ENCODE peak calls at places on chromosomes 1 and 21, in nine cellular contexts. S is adrenal gland, U is coronary artery, R is prostate gland, J is sigmoid colon, X is OCI-LY7, P is ovary, H is fibroblast of lung, D is heart left ventricle. O is an unnamed sample.

GRCh38 chr1:64691631-64692030 is 53.2 kb upstream of the RAVER2 start:
- DNase-seq in R (no peak), S (no peak), J (no peak), H (peak; percentile 20), P (no peak), U (no peak), X (no peak), D (no peak), O (no peak)

GRCh38 chr21:43825936-43826622 is 36.7 kb downstream of the RRP1 start:
- DNase-seq in S (no peak), U (no peak), R (peak; percentile 41), P (no peak), D (peak; percentile 52), J (peak; percentile 60), H (no peak), X (no peak), O (no peak)

GRCh38 chr1:245183429-245183828 is 28.6 kb downstream of the KIF26B start:
- DNase-seq in R (no peak), J (no peak), H (peak; percentile 6), P (no peak), X (no peak), U (no peak), D (no peak), S (no peak), O (no peak)

GRCh38 chr1:95384570-95384969 is 150.6 kb downstream of the RWDD3 start:
- DNase-seq in P (no peak), S (no peak), H (peak; percentile 3), J (no peak), D (no peak), R (no peak), X (peak; percentile 42), U (no peak), O (no peak)

GRCh38 chr1:27475707-27476106 is 14.3 kb downstream of the WASF2 start:
- DNase-seq in U (no peak), J (peak; percentile 24), D (no peak), P (no peak), X (no peak), H (no peak), R (no peak), S (no peak), O (no peak)

GRCh38 chr1:177517556-177517955 is 346.8 kb downstream of the BRINP2 start:
- DNase-seq in J (no peak), U (no peak), R (no peak), D (no peak), S (no peak), X (no peak), P (no peak), H (peak; percentile 2), O (no peak)

GRCh38 chr1:26049531-26050254 is 3.8 kb upstream of the SLC30A2 start:
- DNase-seq in U (no peak), X (no peak), P (no peak), S (peak; percentile 43), H (no peak), D (no peak), R (no peak), J (no peak), O (no peak)

GRCh38 chr21:41425954-41426655 is at the start of gene MX1:
- DNase-seq in R (peak; percentile 70), U (no peak), J (peak; percentile 84), S (peak; percentile 72), X (peak; percentile 78), H (peak; percentile 47), D (peak; percentile 89), P (peak; percentile 82), O (no peak)

GRCh38 chr1:97603776-97604175 is 317.1 kb downstream of the DPYD start:
- DNase-seq in S (no peak), J (no peak), H (peak; percentile 58), D (no peak), R (no peak), X (no peak), U (no peak), P (no peak), O (peak; percentile 11)

GRCh38 chr1:109547412-109548320 is 749 bp upstream of the GNAI3 start:
- DNase-seq in J (peak; percentile 72), X (peak; percentile 39), R (peak; percentile 29), P (no peak), H (peak; percentile 31), U (no peak), D (no peak), S (peak; percentile 49), O (no peak)

GRCh38 chr1:110155878-110156522 is 5.7 kb downstream of the SLC6A17 start:
- DNase-seq in P (peak; percentile 74), X (peak; percentile 19), H (peak; percentile 56), U (no peak), S (peak; percentile 77), R (peak; percentile 40), J (no peak), D (peak; percentile 81), O (peak; percentile 26)

GRCh38 chr1:33314371-33314893 is 6.5 kb downstream of the A3GALT2 start:
- DNase-seq in D (no peak), H (no peak), S (no peak), P (peak; percentile 13), X (no peak), R (no peak), U (no peak), J (no peak), O (no peak)

GRCh38 chr1:22919341-22920025 is 53.2 kb downstream of the LACTBL1 start:
- DNase-seq in D (no peak), H (no peak), P (no peak), R (no peak), J (no peak), S (no peak), X (no peak), U (no peak), O (no peak)

GRCh38 chr1:22918644-22919043 is 54.0 kb downstream of the LACTBL1 start:
- DNase-seq in P (no peak), X (no peak), R (no peak), H (no peak), D (no peak), U (no peak), J (no peak), S (no peak), O (no peak)

GRCh38 chr1:22921452-22922126 is 51.1 kb downstream of the LACTBL1 start:
- DNase-seq in J (no peak), S (no peak), D (no peak), X (no peak), H (no peak), P (no peak), R (no peak), U (no peak), O (no peak)

GRCh38 chr1:22920734-22921451 is 51.8 kb downstream of the LACTBL1 start:
- DNase-seq in S (no peak), U (no peak), D (no peak), X (no peak), J (no peak), H (no peak), R (no peak), P (no peak), O (no peak)

GRCh38 chr1:22920026-22920733 is 52.5 kb downstream of the LACTBL1 start:
- DNase-seq in H (no peak), S (no peak), J (no peak), D (no peak), P (no peak), R (no peak), X (no peak), U (no peak), O (no peak)
- H3K4me3 ChIP-seq in H (no peak overlapping the region), S (no peak overlapping the region), J (no peak overlapping the region), D (no peak overlapping the region), P (no peak overlapping the region), R (no peak overlapping the region), X (no peak overlapping the region), U (no peak overlapping the region), O (no peak overlapping the region)

DNA sequence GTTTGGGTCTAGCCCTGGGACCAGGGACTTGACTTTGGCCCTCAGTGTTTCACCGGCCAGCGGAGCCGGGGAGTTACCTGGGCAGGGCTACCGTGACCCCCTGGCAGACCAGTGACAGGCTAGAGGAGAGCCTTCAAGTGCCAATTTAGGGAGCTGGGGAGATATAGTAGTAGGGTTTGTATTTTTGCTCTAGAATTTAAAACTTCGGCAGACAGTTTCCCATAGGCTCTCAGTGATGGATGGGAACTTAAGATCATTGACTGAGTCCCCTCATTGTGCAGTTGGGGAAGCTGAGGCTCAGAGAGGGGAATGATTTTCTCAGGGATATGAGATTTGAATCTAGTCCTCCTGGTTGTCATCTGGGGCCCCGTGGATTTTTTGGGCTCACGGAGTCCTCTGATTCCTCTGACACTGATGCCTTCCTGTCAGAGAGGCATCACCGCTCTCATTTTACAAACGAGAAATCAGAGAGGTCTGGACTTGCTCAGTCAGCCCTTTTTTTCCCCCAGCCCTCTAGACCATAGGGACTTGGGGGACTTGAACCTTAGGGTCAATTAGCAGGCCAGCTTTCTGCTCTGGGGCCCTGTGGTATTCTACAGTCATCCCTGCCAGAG is 58.3 kb upstream of the ACOT11 start:
- DNase-seq in D (no peak), S (no peak), J (no peak), U (no peak), H (no peak), P (no peak), X (no peak), R (no peak), O (no peak)
- H3K27ac ChIP-seq in D (no peak overlapping the region), S (no peak overlapping the region), J (peak overlapping the region; percentile 97), U (peak overlapping the region; percentile 96), H (no peak overlapping the region), P (peak overlapping the region; percentile 88), X (no peak overlapping the region), R (peak overlapping the region; percentile 92), O (no peak overlapping the region)

GRCh38 chr1:111988377-111988742 is 1.1 kb downstream of the KCND3 start:
- DNase-seq in D (no peak), H (no peak), U (no peak), J (no peak), P (no peak), X (no peak), S (no peak), R (no peak), O (no peak)
- H3K4me3 ChIP-seq in D (peak overlapping the region; percentile 80), H (no peak overlapping the region), U (peak overlapping the region; percentile 86), J (peak overlapping the region; percentile 79), P (no peak overlapping the region), X (no peak overlapping the region), S (no peak overlapping the region), R (peak overlapping the region; percentile 70), O (no peak overlapping the region)

GRCh38 chr1:9280015-9280860 is 12.5 kb upstream of the SPSB1 start:
- DNase-seq in P (no peak), J (peak; percentile 82), R (no peak), D (peak; percentile 68), X (no peak), S (peak; percentile 88), U (no peak), H (peak; percentile 89), O (no peak)
- H3K27ac ChIP-seq in P (no peak overlapping the region), J (peak overlapping the region; percentile 14), R (no peak overlapping the region), D (no peak overlapping the region), X (no peak overlapping the region), S (no peak overlapping the region), U (peak overlapping the region; percentile 26), H (peak overlapping the region; percentile 91), O (peak overlapping the region; percentile 33)